ENCODE peak calls at places on chromosomes 6 and 20, in ten cellular contexts. Y is stomach, H is vagina, I is breast epithelium, S is adrenal gland, M is heart left ventricle, E is ovary, P is A549, U is sigmoid colon, L is uterus. D is an unnamed sample. For H3K4me1, the result is how much of the 10 kb centered on the place peaks cover.

GRCh38 chr6:163719028-163719742 is 304.7 kb downstream of the QKI start:
- DNase-seq in Y (peak), H (no peak), I (no peak), S (no peak), M (no peak), E (no peak), P (no peak), U (no peak), L (no peak), D (no peak)

GRCh38 chr6:13278184-13278583 is 50.2 kb downstream of the TBC1D7 start:
- DNase-seq in Y (no peak), H (no peak), I (no peak), S (no peak), M (no peak), E (no peak), P (no peak), U (no peak), L (no peak), D (no peak)

GRCh38 chr6:109978174-109979032 is at the start of gene GPR6:
- DNase-seq in Y (peak), H (no peak), I (peak), S (peak), M (peak), E (peak), P (peak), U (no peak), L (no peak), D (peak)

GRCh38 chr6:31075528-31075927 is 36.8 kb downstream of the C6orf15 start:
- DNase-seq in Y (no peak), H (no peak), I (no peak), S (no peak), M (no peak), E (no peak), P (no peak), U (no peak), L (no peak), D (no peak)

GRCh38 chr6:32940656-32941411 is at the start of gene HLA-DMB:
- DNase-seq in Y (peak), H (no peak), I (no peak), S (peak), M (no peak), E (no peak), P (peak), U (no peak), L (peak), D (peak)

GRCh38 chr6:23176883-23177282 is 607.5 kb downstream of the HDGFL1 start:
- DNase-seq in Y (no peak), H (no peak), I (no peak), S (no peak), M (no peak), E (no peak), P (peak), U (no peak), L (no peak), D (no peak)

GRCh38 chr6:4133941-4134838 is 1.2 kb downstream of the ECI2 start:
- DNase-seq in Y (peak), H (no peak), I (no peak), S (peak), M (no peak), E (peak), P (no peak), U (no peak), L (peak), D (peak)

GRCh38 chr6:39273394-39273793 is 40.8 kb downstream of the KCNK17 start:
- DNase-seq in Y (peak), H (no peak), I (no peak), S (no peak), M (no peak), E (no peak), P (no peak), U (no peak), L (no peak), D (peak)

GRCh38 chr6:121849477-121849876 is 414.0 kb downstream of the GJA1 start:
- DNase-seq in Y (peak), H (no peak), I (no peak), S (peak), M (no peak), E (peak), P (peak), U (peak), L (peak), D (peak)

GRCh38 chr6:7073810-7074525 is 33.8 kb upstream of the RREB1 start:
- DNase-seq in Y (peak), H (no peak), I (no peak), S (peak), M (peak), E (peak), P (no peak), U (no peak), L (no peak), D (no peak)

GRCh38 chr6:167134448-167135328 is 11.8 kb downstream of the CCR6 start:
- DNase-seq in Y (no peak), H (no peak), I (no peak), S (no peak), M (no peak), E (no peak), P (no peak), U (no peak), L (no peak), D (no peak)

GRCh38 chr20:31608256-31608980 is 3.3 kb downstream of the ID1 start:
- DNase-seq in Y (peak), H (no peak), I (peak), S (peak), M (peak), E (peak), P (peak), U (peak), L (peak), D (peak)

GRCh38 chr20:3172933-3173581 is at the start of gene LZTS3:
- DNase-seq in Y (peak), H (no peak), I (peak), S (peak), M (peak), E (peak), P (peak), U (peak), L (peak), D (peak)
- TF ChIP-seq POLR2A in Y (no peak), H (peak), I (no peak), S (peak), M (peak), E (peak), P (no peak), U (no peak), L (peak), D (peak)

GRCh38 chr20:45341579-45341938 is 6.7 kb downstream of the SDC4 start:
- DNase-seq in Y (no peak), H (no peak), I (no peak), S (no peak), M (no peak), E (no peak), P (no peak), U (no peak), L (no peak), D (peak)
- H3K4me1 ChIP-seq in Y (half or more), H (half or more), I (half or more), S (half or more), M (under half), E (under half), P (half or more), U (half or more), L (under half), D (half or more)

GRCh38 chr6:33958208-33958862 is 154.5 kb upstream of the MLN start:
- DNase-seq in Y (no peak), H (no peak), I (no peak), S (no peak), M (peak), E (no peak), P (no peak), U (no peak), L (no peak), D (no peak)
- TF ChIP-seq CTCF in Y (no peak), H (no peak), I (no peak), S (no peak), M (no peak), E (no peak), P (peak), U (no peak), L (no peak), D (no peak)

GRCh38 chr20:11919046-11919445 is 1.4 kb downstream of the BTBD3 start:
- DNase-seq in Y (peak), H (no peak), I (no peak), S (no peak), M (no peak), E (no peak), P (no peak), U (no peak), L (no peak), D (peak)
- TF ChIP-seq POLR2A in Y (no peak), H (no peak), I (no peak), S (no peak), M (no peak), E (no peak), P (no peak), U (no peak), L (no peak), D (no peak)

GRCh38 chr20:38873050-38873581 is 53.1 kb upstream of the FAM83D start:
- DNase-seq in Y (no peak), H (no peak), I (no peak), S (no peak), M (no peak), E (no peak), P (no peak), U (no peak), L (no peak), D (no peak)
- H3K4me1 ChIP-seq in Y (under half), H (under half), I (under half), S (under half), M (under half), E (under half), P (under half), U (under half), L (under half), D (under half)

DNA sequence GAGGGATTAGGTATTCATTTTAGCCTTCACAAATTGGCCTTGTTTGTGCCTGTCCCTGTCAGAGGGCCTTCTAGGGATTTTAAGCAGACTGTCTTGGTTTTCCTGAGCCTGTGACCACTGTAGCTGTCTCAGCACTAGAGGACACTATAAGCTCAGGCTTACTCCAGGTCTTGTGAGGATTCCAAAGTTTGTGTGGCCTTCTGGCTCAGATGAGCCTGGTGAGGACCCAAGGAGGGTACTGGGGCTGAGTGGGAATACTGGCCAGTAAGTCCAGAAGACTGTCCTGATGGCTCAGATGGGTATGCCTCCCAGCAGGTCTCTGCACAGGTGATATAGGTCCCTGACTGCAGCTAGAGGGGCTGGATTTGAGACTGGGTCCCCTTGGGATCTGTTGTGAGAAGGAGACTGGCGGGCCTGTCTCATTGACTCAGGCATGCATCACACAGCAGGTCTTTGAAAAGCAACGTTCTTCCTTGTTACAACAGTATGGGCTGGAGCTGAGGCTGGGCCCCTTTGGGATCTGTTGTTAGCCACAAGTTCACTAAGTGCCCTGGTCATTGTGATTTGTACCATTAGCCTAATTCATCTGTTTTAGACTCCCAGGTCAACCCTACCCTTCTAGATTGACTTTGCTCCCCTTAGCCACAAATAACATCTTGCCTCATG is 26.3 kb upstream of the TFB1M start:
- DNase-seq in Y (no peak), H (no peak), I (no peak), S (no peak), M (no peak), E (no peak), P (peak), U (no peak), L (no peak), D (no peak)
- TF ChIP-seq CTCF in Y (no peak), H (no peak), I (no peak), S (no peak), M (no peak), E (no peak), P (no peak), U (no peak), L (no peak), D (no peak)

DNA sequence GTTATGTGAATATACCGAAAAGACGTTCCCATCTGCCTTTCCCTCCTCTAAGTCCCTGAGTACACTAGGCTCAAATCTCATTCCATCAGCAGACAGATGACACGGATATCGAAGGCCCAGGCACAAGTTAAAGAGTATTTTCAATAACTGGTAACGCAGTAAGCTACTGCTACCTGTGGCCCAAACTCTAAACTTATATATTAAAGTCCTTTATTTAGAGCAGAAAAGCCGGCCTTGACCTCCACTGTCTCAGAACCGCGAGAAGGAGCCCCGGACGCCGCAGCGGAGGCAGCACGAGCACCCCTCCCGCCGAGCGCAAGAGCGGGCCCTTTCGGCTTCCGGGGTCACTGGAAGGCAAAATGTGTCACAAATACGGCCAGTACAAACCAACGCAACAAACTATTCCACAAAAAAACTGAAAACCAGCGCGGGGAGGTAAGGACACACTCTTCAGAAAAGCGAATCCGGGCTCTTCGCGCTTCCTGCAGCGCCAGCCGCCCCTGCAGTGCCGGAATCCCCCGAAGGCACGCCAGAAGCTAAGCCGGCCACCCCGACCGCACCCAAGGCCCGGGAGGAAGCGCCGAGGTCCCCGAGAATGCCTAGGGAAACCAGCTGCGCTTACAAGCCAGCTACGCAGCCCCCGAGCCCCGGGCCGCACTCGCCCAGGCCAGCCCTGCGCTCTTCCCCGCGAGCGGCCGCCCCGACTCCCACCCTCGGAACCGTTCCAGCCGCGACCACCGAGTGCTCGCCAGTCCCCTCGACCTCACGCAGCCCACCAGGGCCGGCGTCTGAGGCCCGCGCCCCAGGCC is 681 bp downstream of the DIDO1 start:
- DNase-seq in Y (peak), H (no peak), I (no peak), S (no peak), M (peak), E (no peak), P (peak), U (no peak), L (no peak), D (peak)
- TF ChIP-seq POLR2A in Y (no peak), H (no peak), I (no peak), S (peak), M (no peak), E (no peak), P (peak), U (no peak), L (no peak), D (no peak)

GRCh38 chr6:111759413-111759835 is 113.8 kb downstream of the FYN start:
- DNase-seq in Y (no peak), H (no peak), I (no peak), S (no peak), M (no peak), E (no peak), P (no peak), U (no peak), L (no peak), D (no peak)

GRCh38 chr6:111758608-111759293 is 114.5 kb downstream of the FYN start:
- DNase-seq in Y (no peak), H (no peak), I (no peak), S (no peak), M (no peak), E (no peak), P (no peak), U (no peak), L (no peak), D (peak)

GRCh38 chr6:111754423-111754822 is 118.8 kb downstream of the FYN start:
- DNase-seq in Y (no peak), H (no peak), I (no peak), S (no peak), M (no peak), E (no peak), P (no peak), U (no peak), L (no peak), D (no peak)

GRCh38 chr6:111759836-111760785 is 113.1 kb downstream of the FYN start:
- DNase-seq in Y (no peak), H (no peak), I (no peak), S (no peak), M (no peak), E (no peak), P (no peak), U (peak), L (peak), D (no peak)

DNA sequence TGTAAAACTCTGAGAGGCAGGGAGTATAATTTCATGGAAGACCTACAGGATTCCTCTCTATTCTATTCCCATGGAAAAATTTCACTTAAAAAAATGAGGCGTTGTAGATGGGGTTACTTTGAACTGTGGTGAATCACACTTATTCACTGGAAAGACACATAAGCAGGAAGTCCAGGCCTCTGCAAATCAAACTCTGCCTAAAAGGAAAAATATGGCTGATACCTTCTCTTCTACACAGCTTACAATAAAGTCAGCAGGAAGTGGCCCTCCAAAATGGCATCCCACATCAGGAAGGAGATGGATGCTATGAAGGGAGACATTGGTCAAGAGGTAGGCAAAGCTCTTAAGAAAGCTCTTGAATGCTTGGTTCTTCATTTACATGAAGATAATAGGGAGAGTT is 115.9 kb downstream of the FYN start:
- DNase-seq in Y (no peak), H (no peak), I (no peak), S (no peak), M (no peak), E (no peak), P (no peak), U (no peak), L (no peak), D (no peak)
- H3K4me1 ChIP-seq in Y (half or more), H (under half), I (under half), S (under half), M (under half), E (under half), P (under half), U (under half), L (under half), D (under half)

D was measured in thyroid gland.